ENCODE peak calls at places on chromosomes 13 and 19, in five cellular contexts. One of them, this sample, is unnamed.

GRCh38 chr13:98475521-98475920 is 101.4 kb downstream of the STK24 start:
- DNase-seq in CD8-positive, alpha-beta T cell: no peak
- DNase-seq in progenitor cell of endocrine pancreas: no peak
- DNase-seq in breast epithelium: no peak
- DNase-seq in fibroblast of mammary gland: no peak
- DNase-seq in this sample: no peak

GRCh38 chr13:83937579-83937978 is 55.3 kb upstream of the SLITRK1 start:
- DNase-seq in CD8-positive, alpha-beta T cell: no peak
- DNase-seq in progenitor cell of endocrine pancreas: no peak
- DNase-seq in breast epithelium: no peak
- DNase-seq in fibroblast of mammary gland: no peak
- DNase-seq in this sample: no peak

GRCh38 chr13:40922437-40923040 is 96.6 kb downstream of the ELF1 start:
- DNase-seq in CD8-positive, alpha-beta T cell: no peak
- DNase-seq in progenitor cell of endocrine pancreas: no peak
- DNase-seq in breast epithelium: no peak
- DNase-seq in fibroblast of mammary gland: no peak
- DNase-seq in this sample: no peak

GRCh38 chr13:113813749-113814434 is 50.0 kb downstream of the GAS6 start:
- DNase-seq in CD8-positive, alpha-beta T cell: no peak
- DNase-seq in progenitor cell of endocrine pancreas: no peak
- DNase-seq in breast epithelium: no peak
- DNase-seq in fibroblast of mammary gland: no peak
- DNase-seq in this sample: no peak

GRCh38 chr19:48842744-48843162 is 6.5 kb upstream of the HSD17B14 start:
- DNase-seq in CD8-positive, alpha-beta T cell: peak; percentile 68
- DNase-seq in progenitor cell of endocrine pancreas: peak; percentile 37
- DNase-seq in breast epithelium: no peak
- DNase-seq in fibroblast of mammary gland: peak; percentile 61
- DNase-seq in this sample: no peak

GRCh38 chr13:111232191-111232590 is 88.3 kb upstream of the TEX29 start:
- DNase-seq in CD8-positive, alpha-beta T cell: no peak
- DNase-seq in progenitor cell of endocrine pancreas: no peak
- DNase-seq in breast epithelium: no peak
- DNase-seq in fibroblast of mammary gland: no peak
- DNase-seq in this sample: no peak

GRCh38 chr19:45577111-45577905 is 7.3 kb downstream of the OPA3 start:
- DNase-seq in CD8-positive, alpha-beta T cell: no peak
- DNase-seq in progenitor cell of endocrine pancreas: peak; percentile 30
- DNase-seq in breast epithelium: peak; percentile 40
- DNase-seq in fibroblast of mammary gland: peak; percentile 95
- DNase-seq in this sample: no peak

GRCh38 chr13:93450226-93450625 is 223.6 kb downstream of the GPC6 start:
- DNase-seq in CD8-positive, alpha-beta T cell: no peak
- DNase-seq in progenitor cell of endocrine pancreas: no peak
- DNase-seq in breast epithelium: no peak
- DNase-seq in fibroblast of mammary gland: peak; percentile 64
- DNase-seq in this sample: no peak

GRCh38 chr13:51764184-51765141 is 39.5 kb downstream of the DHRS12 start:
- DNase-seq in CD8-positive, alpha-beta T cell: peak; percentile 66
- DNase-seq in progenitor cell of endocrine pancreas: no peak
- DNase-seq in breast epithelium: peak; percentile 54
- DNase-seq in fibroblast of mammary gland: peak; percentile 92
- DNase-seq in this sample: no peak

GRCh38 chr13:50318887-50319286 is 303.6 kb downstream of the KCNRG start:
- DNase-seq in CD8-positive, alpha-beta T cell: no peak
- DNase-seq in progenitor cell of endocrine pancreas: no peak
- DNase-seq in breast epithelium: no peak
- DNase-seq in fibroblast of mammary gland: no peak
- DNase-seq in this sample: no peak

GRCh38 chr19:11091343-11092153 is 2.3 kb downstream of the LDLR start:
- DNase-seq in CD8-positive, alpha-beta T cell: peak; percentile 61
- DNase-seq in progenitor cell of endocrine pancreas: no peak
- DNase-seq in breast epithelium: peak; percentile 95
- DNase-seq in fibroblast of mammary gland: peak; percentile 86
- DNase-seq in this sample: no peak

GRCh38 chr13:110503037-110503901 is 58.3 kb downstream of the RAB20 start:
- DNase-seq in CD8-positive, alpha-beta T cell: no peak
- DNase-seq in progenitor cell of endocrine pancreas: no peak
- DNase-seq in breast epithelium: no peak
- DNase-seq in fibroblast of mammary gland: no peak
- DNase-seq in this sample: no peak

GRCh38 chr13:30465541-30466357 is at the start of gene HMGB1:
- DNase-seq in CD8-positive, alpha-beta T cell: peak; percentile 96
- DNase-seq in progenitor cell of endocrine pancreas: peak; percentile 95
- DNase-seq in breast epithelium: peak; percentile 99
- DNase-seq in fibroblast of mammary gland: peak; percentile 99
- DNase-seq in this sample: peak; percentile 99

GRCh38 chr13:20702945-20703784 is at the start of gene IL17D:
- DNase-seq in CD8-positive, alpha-beta T cell: peak; percentile 64
- DNase-seq in progenitor cell of endocrine pancreas: peak; percentile 33
- DNase-seq in breast epithelium: no peak
- DNase-seq in fibroblast of mammary gland: no peak
- DNase-seq in this sample: no peak

GRCh38 chr13:29845440-29846056 is 4.9 kb downstream of the UBL3 start:
- DNase-seq in CD8-positive, alpha-beta T cell: no peak
- DNase-seq in progenitor cell of endocrine pancreas: no peak
- DNase-seq in breast epithelium: no peak
- DNase-seq in fibroblast of mammary gland: peak; percentile 57
- DNase-seq in this sample: no peak

GRCh38 chr19:42323852-42324654 is 1.4 kb upstream of the MEGF8 start:
- DNase-seq in CD8-positive, alpha-beta T cell: peak; percentile 50
- DNase-seq in progenitor cell of endocrine pancreas: no peak
- DNase-seq in breast epithelium: no peak
- DNase-seq in fibroblast of mammary gland: no peak
- DNase-seq in this sample: no peak

GRCh38 chr19:12937243-12938053 is 961 bp upstream of the CALR start:
- DNase-seq in CD8-positive, alpha-beta T cell: no peak
- DNase-seq in progenitor cell of endocrine pancreas: no peak
- DNase-seq in breast epithelium: no peak
- DNase-seq in fibroblast of mammary gland: peak; percentile 58
- DNase-seq in this sample: no peak

GRCh38 chr13:32047088-32047487 is 15.5 kb downstream of the FRY start:
- DNase-seq in CD8-positive, alpha-beta T cell: no peak
- DNase-seq in progenitor cell of endocrine pancreas: no peak
- DNase-seq in breast epithelium: no peak
- DNase-seq in fibroblast of mammary gland: no peak
- DNase-seq in this sample: no peak

GRCh38 chr13:40961224-40961623 is 57.9 kb downstream of the ELF1 start:
- DNase-seq in CD8-positive, alpha-beta T cell: no peak
- DNase-seq in progenitor cell of endocrine pancreas: no peak
- DNase-seq in breast epithelium: no peak
- DNase-seq in fibroblast of mammary gland: no peak
- DNase-seq in this sample: no peak

GRCh38 chr13:98972627-98973026 is 5.2 kb downstream of the DOCK9 start:
- DNase-seq in CD8-positive, alpha-beta T cell: no peak
- DNase-seq in progenitor cell of endocrine pancreas: no peak
- DNase-seq in breast epithelium: no peak
- DNase-seq in fibroblast of mammary gland: no peak
- DNase-seq in this sample: no peak

GRCh38 chr19:15426485-15427349 is 7.9 kb upstream of the AKAP8L start:
- DNase-seq in CD8-positive, alpha-beta T cell: no peak
- DNase-seq in progenitor cell of endocrine pancreas: no peak
- DNase-seq in breast epithelium: no peak
- DNase-seq in fibroblast of mammary gland: peak; percentile 17
- DNase-seq in this sample: no peak

GRCh38 chr13:35496011-35496410 is 19.5 kb upstream of the MAB21L1 start:
- DNase-seq in CD8-positive, alpha-beta T cell: no peak
- DNase-seq in progenitor cell of endocrine pancreas: no peak
- DNase-seq in breast epithelium: no peak
- DNase-seq in fibroblast of mammary gland: no peak
- DNase-seq in this sample: no peak

GRCh38 chr13:31905896-31906295 is 125.7 kb upstream of the FRY start:
- DNase-seq in CD8-positive, alpha-beta T cell: no peak
- DNase-seq in progenitor cell of endocrine pancreas: no peak
- DNase-seq in breast epithelium: no peak
- DNase-seq in fibroblast of mammary gland: no peak
- DNase-seq in this sample: no peak

GRCh38 chr13:83780201-83780600 is 102.1 kb downstream of the SLITRK1 start:
- DNase-seq in CD8-positive, alpha-beta T cell: no peak
- DNase-seq in progenitor cell of endocrine pancreas: no peak
- DNase-seq in breast epithelium: no peak
- DNase-seq in fibroblast of mammary gland: peak; percentile 52
- DNase-seq in this sample: no peak

GRCh38 chr19:33310606-33311325 is 8.4 kb upstream of the CEBPA start:
- DNase-seq in CD8-positive, alpha-beta T cell: no peak
- DNase-seq in progenitor cell of endocrine pancreas: no peak
- DNase-seq in breast epithelium: no peak
- DNase-seq in fibroblast of mammary gland: no peak
- DNase-seq in this sample: no peak

GRCh38 chr19:33306853-33307792 is 4.8 kb upstream of the CEBPA start:
- DNase-seq in CD8-positive, alpha-beta T cell: no peak
- DNase-seq in progenitor cell of endocrine pancreas: no peak
- DNase-seq in breast epithelium: no peak
- DNase-seq in fibroblast of mammary gland: no peak
- DNase-seq in this sample: no peak

GRCh38 chr19:33312065-33312464 is 9.7 kb upstream of the CEBPA start:
- DNase-seq in CD8-positive, alpha-beta T cell: no peak
- DNase-seq in progenitor cell of endocrine pancreas: no peak
- DNase-seq in breast epithelium: no peak
- DNase-seq in fibroblast of mammary gland: no peak
- DNase-seq in this sample: no peak

GRCh38 chr19:33309826-33310225 is 7.5 kb upstream of the CEBPA start:
- DNase-seq in CD8-positive, alpha-beta T cell: no peak
- DNase-seq in progenitor cell of endocrine pancreas: no peak
- DNase-seq in breast epithelium: no peak
- DNase-seq in fibroblast of mammary gland: no peak
- DNase-seq in this sample: no peak

DNA sequence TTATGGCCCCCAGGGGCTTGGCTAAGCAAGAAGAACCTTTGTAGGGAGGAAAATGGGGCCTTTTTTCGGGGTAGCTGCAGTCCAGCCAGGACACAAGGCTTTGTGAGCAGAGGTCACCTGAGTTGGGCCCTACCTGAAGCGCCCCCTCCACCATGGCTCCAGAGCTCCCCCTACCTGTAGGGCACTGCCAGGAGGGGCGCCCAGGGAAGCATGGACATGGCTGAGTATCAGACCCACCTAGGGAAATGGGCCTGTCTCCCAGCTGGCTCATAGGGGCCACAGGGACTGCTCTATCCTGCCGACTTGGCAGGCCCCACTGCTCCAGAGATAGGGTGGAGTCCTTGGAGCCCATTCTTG is 9.0 kb upstream of the CEBPA start:
- DNase-seq in CD8-positive, alpha-beta T cell: no peak
- DNase-seq in progenitor cell of endocrine pancreas: no peak
- DNase-seq in breast epithelium: no peak
- DNase-seq in fibroblast of mammary gland: no peak
- DNase-seq in this sample: no peak
- TF ChIP-seq CTCF in CD8-positive, alpha-beta T cell: no peak
- TF ChIP-seq CTCF in progenitor cell of endocrine pancreas: peak; percentile 11
- TF ChIP-seq CTCF in breast epithelium: no peak
- TF ChIP-seq CTCF in fibroblast of mammary gland: peak; percentile 2
- TF ChIP-seq CTCF in this sample: peak; percentile 24

GRCh38 chr19:1383311-1384084 is at the start of gene NDUFS7:
- DNase-seq in CD8-positive, alpha-beta T cell: peak; percentile 100
- DNase-seq in progenitor cell of endocrine pancreas: peak; percentile 95
- DNase-seq in breast epithelium: peak; percentile 89
- DNase-seq in fibroblast of mammary gland: peak; percentile 91
- DNase-seq in this sample: no peak
- TF ChIP-seq CTCF in CD8-positive, alpha-beta T cell: no peak
- TF ChIP-seq CTCF in progenitor cell of endocrine pancreas: no peak
- TF ChIP-seq CTCF in breast epithelium: peak; percentile 61
- TF ChIP-seq CTCF in fibroblast of mammary gland: peak; percentile 11
- TF ChIP-seq CTCF in this sample: peak; percentile 65

GRCh38 chr19:43809762-43810696 is 7.8 kb upstream of the LYPD5 start:
- DNase-seq in CD8-positive, alpha-beta T cell: no peak
- DNase-seq in progenitor cell of endocrine pancreas: no peak
- DNase-seq in breast epithelium: no peak
- DNase-seq in fibroblast of mammary gland: peak; percentile 76
- DNase-seq in this sample: no peak
- TF ChIP-seq CTCF in CD8-positive, alpha-beta T cell: peak; percentile 70
- TF ChIP-seq CTCF in progenitor cell of endocrine pancreas: peak; percentile 58
- TF ChIP-seq CTCF in breast epithelium: peak; percentile 50
- TF ChIP-seq CTCF in fibroblast of mammary gland: peak; percentile 74
- TF ChIP-seq CTCF in this sample: peak; percentile 84

DNA sequence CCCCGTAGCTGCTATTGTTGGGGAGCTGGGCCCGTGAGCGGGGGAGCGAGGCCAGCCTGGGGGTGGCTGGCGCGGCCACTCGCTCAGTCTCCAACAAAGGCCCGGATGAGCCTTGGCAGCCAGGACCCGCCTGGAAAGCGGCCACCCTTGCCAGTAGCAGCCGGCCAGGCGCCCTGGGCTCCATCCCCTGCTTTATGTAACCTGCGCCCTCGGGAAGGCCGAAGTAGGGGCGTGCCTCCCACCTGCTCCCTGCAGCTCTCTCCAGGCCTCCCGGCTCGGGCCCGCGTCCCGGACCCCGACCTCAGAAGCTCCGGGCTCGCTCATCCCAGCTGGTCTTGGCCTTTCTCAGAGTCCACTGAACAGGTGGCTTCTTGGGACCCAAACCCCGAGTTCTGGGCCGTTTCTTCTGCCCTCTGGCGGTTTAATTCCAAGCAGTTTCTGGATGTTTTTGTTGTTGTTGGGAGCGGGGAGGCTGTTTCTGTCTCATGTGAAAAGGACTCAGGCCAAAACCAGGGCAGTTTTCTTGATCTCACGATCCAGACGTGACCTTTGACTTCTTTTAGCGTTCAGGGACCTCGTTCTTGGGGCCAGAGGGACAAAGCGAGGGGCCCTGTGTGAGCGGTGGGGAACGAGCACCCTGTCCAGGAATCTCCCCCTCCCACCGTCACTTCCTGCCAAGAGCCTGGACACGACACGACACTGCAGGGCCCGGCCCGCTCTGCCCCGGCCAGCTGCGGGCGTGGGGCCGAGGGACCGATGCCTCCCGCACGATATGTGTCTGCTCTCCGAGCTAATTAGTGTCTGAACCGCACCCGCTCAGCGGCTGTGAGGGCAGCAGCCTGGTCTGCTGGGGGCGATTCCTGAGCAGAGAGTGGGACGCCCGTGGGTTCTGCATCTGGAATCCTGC is 1.3 kb downstream of the CDC34 start:
- DNase-seq in CD8-positive, alpha-beta T cell: peak; percentile 63
- DNase-seq in progenitor cell of endocrine pancreas: no peak
- DNase-seq in breast epithelium: peak; percentile 54
- DNase-seq in fibroblast of mammary gland: peak; percentile 74
- DNase-seq in this sample: peak; percentile 90
- TF ChIP-seq CTCF in CD8-positive, alpha-beta T cell: peak; percentile 52
- TF ChIP-seq CTCF in progenitor cell of endocrine pancreas: peak; percentile 59
- TF ChIP-seq CTCF in breast epithelium: peak; percentile 44
- TF ChIP-seq CTCF in fibroblast of mammary gland: peak; percentile 60
- TF ChIP-seq CTCF in this sample: peak; percentile 86

GRCh38 chr19:33373701-33374405 is at the start of gene CEBPG:
- DNase-seq in CD8-positive, alpha-beta T cell: no peak
- DNase-seq in progenitor cell of endocrine pancreas: peak; percentile 69
- DNase-seq in breast epithelium: no peak
- DNase-seq in fibroblast of mammary gland: peak; percentile 30
- DNase-seq in this sample: no peak
- TF ChIP-seq CTCF in CD8-positive, alpha-beta T cell: no peak
- TF ChIP-seq CTCF in progenitor cell of endocrine pancreas: peak; percentile 48
- TF ChIP-seq CTCF in breast epithelium: peak; percentile 37
- TF ChIP-seq CTCF in fibroblast of mammary gland: no peak
- TF ChIP-seq CTCF in this sample: peak; percentile 56

This sample was measured in chondrocyte.